ENCODE peak calls at places on chromosome 16, in ten cellular contexts. S, P, N, J, V, K, B, G, R and T are unnamed samples.

GRCh38 chr16:28609631-28610594 is at the start of gene SULT1A1:
- DNase-seq in S (peak), P (peak), N (peak), J (peak), V (peak), K (peak), B (no peak), G (peak), R (peak), T (peak)

GRCh38 chr16:22318690-22319358 is 21.6 kb downstream of the POLR3E start:
- DNase-seq in S (peak), P (peak), N (peak), J (peak), V (no peak), K (peak), B (peak), G (peak), R (peak), T (peak)

GRCh38 chr16:86089986-86090385 is 191.0 kb downstream of the IRF8 start:
- DNase-seq in S (no peak), P (peak), N (no peak), J (no peak), V (no peak), K (no peak), B (no peak), G (no peak), R (no peak), T (no peak)

GRCh38 chr16:31135535-31136286 is at the start of gene PRSS8:
- DNase-seq in S (peak), P (no peak), N (peak), J (peak), V (no peak), K (no peak), B (no peak), G (no peak), R (peak), T (no peak)

GRCh38 chr16:15961060-15961511 is 11.7 kb downstream of the ABCC1 start:
- DNase-seq in S (no peak), P (no peak), N (no peak), J (no peak), V (no peak), K (no peak), B (peak), G (no peak), R (no peak), T (no peak)

GRCh38 chr16:909281-910000 is 61.3 kb downstream of the LMF1 start:
- DNase-seq in S (no peak), P (no peak), N (no peak), J (no peak), V (no peak), K (no peak), B (no peak), G (no peak), R (no peak), T (no peak)

GRCh38 chr16:56708418-56708817 is 21.5 kb upstream of the NUP93 start:
- DNase-seq in S (no peak), P (no peak), N (no peak), J (no peak), V (no peak), K (no peak), B (peak), G (no peak), R (peak), T (no peak)

GRCh38 chr16:84166796-84167695 is 19.8 kb downstream of the TAF1C start:
- DNase-seq in S (no peak), P (peak), N (no peak), J (no peak), V (no peak), K (no peak), B (no peak), G (no peak), R (peak), T (no peak)

GRCh38 chr16:78140818-78141466 is 41.5 kb downstream of the WWOX start:
- DNase-seq in S (no peak), P (no peak), N (no peak), J (no peak), V (no peak), K (no peak), B (no peak), G (no peak), R (peak), T (no peak)

GRCh38 chr16:86117756-86118155 is 218.8 kb downstream of the IRF8 start:
- DNase-seq in S (no peak), P (no peak), N (no peak), J (no peak), V (no peak), K (peak), B (no peak), G (peak), R (no peak), T (no peak)

GRCh38 chr16:67101683-67102082 is 8.1 kb upstream of the PHAF1 start:
- DNase-seq in S (no peak), P (no peak), N (no peak), J (no peak), V (no peak), K (no peak), B (no peak), G (no peak), R (no peak), T (no peak)

GRCh38 chr16:64158941-64159588 is 962.8 kb downstream of the CDH11 start:
- DNase-seq in S (no peak), P (no peak), N (peak), J (no peak), V (no peak), K (no peak), B (no peak), G (no peak), R (no peak), T (no peak)

GRCh38 chr16:84925092-84925772 is 86.1 kb downstream of the ZDHHC7 start:
- DNase-seq in S (peak), P (peak), N (peak), J (peak), V (peak), K (peak), B (peak), G (peak), R (peak), T (peak)

GRCh38 chr16:937723-938122 is 33.1 kb downstream of the LMF1 start:
- DNase-seq in S (no peak), P (no peak), N (no peak), J (no peak), V (no peak), K (no peak), B (no peak), G (no peak), R (no peak), T (no peak)

GRCh38 chr16:71923941-71924690 is 28.8 kb downstream of the IST1 start:
- DNase-seq in S (no peak), P (no peak), N (no peak), J (no peak), V (no peak), K (no peak), B (no peak), G (peak), R (no peak), T (no peak)

GRCh38 chr16:85555549-85556455 is 57.3 kb upstream of the GSE1 start:
- DNase-seq in S (no peak), P (no peak), N (peak), J (peak), V (peak), K (peak), B (peak), G (peak), R (peak), T (no peak)

GRCh38 chr16:52861614-52862022 is 191.1 kb downstream of the CHD9NB start:
- DNase-seq in S (no peak), P (no peak), N (peak), J (peak), V (no peak), K (peak), B (no peak), G (peak), R (peak), T (peak)

GRCh38 chr16:2243031-2243528 is 6.8 kb downstream of the DNASE1L2 start:
- DNase-seq in S (no peak), P (no peak), N (no peak), J (no peak), V (no peak), K (no peak), B (no peak), G (no peak), R (peak), T (no peak)

GRCh38 chr16:56780646-56781045 is 50.7 kb downstream of the NUP93 start:
- DNase-seq in S (no peak), P (no peak), N (no peak), J (no peak), V (no peak), K (no peak), B (no peak), G (no peak), R (no peak), T (no peak)

GRCh38 chr16:87926246-87927194 is 9.8 kb downstream of the CA5A start:
- DNase-seq in S (no peak), P (peak), N (no peak), J (no peak), V (no peak), K (no peak), B (no peak), G (no peak), R (no peak), T (no peak)

GRCh38 chr16:83200005-83200779 is 573.4 kb downstream of the CDH13 start:
- DNase-seq in S (no peak), P (no peak), N (no peak), J (no peak), V (no peak), K (peak), B (no peak), G (peak), R (peak), T (no peak)

GRCh38 chr16:76956801-76957200 is 234.2 kb upstream of the MON1B start:
- DNase-seq in S (no peak), P (no peak), N (no peak), J (no peak), V (no peak), K (no peak), B (no peak), G (peak), R (no peak), T (no peak)

GRCh38 chr16:8924214-8924613 is 39.5 kb downstream of the USP7 start:
- DNase-seq in S (peak), P (no peak), N (no peak), J (peak), V (peak), K (no peak), B (no peak), G (no peak), R (no peak), T (no peak)

GRCh38 chr16:85573696-85574641 is 39.2 kb upstream of the GSE1 start:
- DNase-seq in S (no peak), P (no peak), N (peak), J (no peak), V (peak), K (peak), B (no peak), G (peak), R (no peak), T (peak)

GRCh38 chr16:57834936-57835335 is 32.6 kb upstream of the KIFC3 start:
- DNase-seq in S (no peak), P (no peak), N (no peak), J (no peak), V (no peak), K (no peak), B (no peak), G (peak), R (peak), T (no peak)
- H3K27ac ChIP-seq in S (no peak), P (no peak), N (no peak), J (no peak), V (no peak), K (no peak), B (no peak), G (no peak), R (no peak), T (no peak)

DNA sequence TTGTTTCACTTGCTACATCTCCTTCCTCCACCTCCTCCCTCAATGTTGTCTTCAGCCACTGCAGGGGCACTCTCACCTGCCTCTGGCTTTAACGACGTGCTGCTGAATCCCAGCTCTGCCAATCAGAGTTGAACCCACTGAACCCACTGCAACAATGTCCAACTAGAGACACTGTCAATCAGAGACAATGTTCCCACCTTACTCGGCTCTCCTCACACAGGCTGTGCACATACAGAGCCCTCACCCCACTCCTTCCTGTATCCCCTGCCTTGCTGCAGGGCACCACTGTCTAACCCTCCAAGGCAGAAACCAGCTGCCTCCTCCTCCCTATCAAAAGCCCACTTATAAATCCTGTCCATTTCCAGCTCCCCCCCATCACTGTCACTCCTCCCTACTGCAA is 58.7 kb downstream of the ANKRD11 start:
- DNase-seq in S (no peak), P (no peak), N (no peak), J (no peak), V (no peak), K (no peak), B (no peak), G (no peak), R (no peak), T (no peak)
- H3K27ac ChIP-seq in S (peak), P (peak), N (peak), J (peak), V (no peak), K (no peak), B (no peak), G (peak), R (peak), T (no peak)

GRCh38 chr16:27256861-27257260 is 11.7 kb downstream of the NSMCE1 start:
- DNase-seq in S (peak), P (no peak), N (no peak), J (no peak), V (no peak), K (no peak), B (no peak), G (no peak), R (no peak), T (no peak)

GRCh38 chr16:27254262-27254811 is 14.2 kb downstream of the NSMCE1 start:
- DNase-seq in S (peak), P (no peak), N (no peak), J (no peak), V (no peak), K (no peak), B (no peak), G (no peak), R (no peak), T (no peak)

GRCh38 chr16:27258241-27258734 is 10.3 kb downstream of the NSMCE1 start:
- DNase-seq in S (no peak), P (no peak), N (no peak), J (no peak), V (no peak), K (no peak), B (no peak), G (peak), R (no peak), T (no peak)

GRCh38 chr16:27259710-27260109 is 8.9 kb downstream of the NSMCE1 start:
- DNase-seq in S (no peak), P (no peak), N (no peak), J (no peak), V (no peak), K (no peak), B (no peak), G (no peak), R (no peak), T (no peak)

GRCh38 chr16:27257271-27257670 is 11.3 kb downstream of the NSMCE1 start:
- DNase-seq in S (peak), P (no peak), N (no peak), J (no peak), V (no peak), K (no peak), B (no peak), G (no peak), R (no peak), T (no peak)
- H3K27ac ChIP-seq in S (no peak), P (no peak), N (no peak), J (peak), V (no peak), K (peak), B (no peak), G (no peak), R (no peak), T (no peak)

GRCh38 chr16:11104168-11105037 is 151.6 kb downstream of the SOCS1 start:
- DNase-seq in S (no peak), P (no peak), N (no peak), J (no peak), V (no peak), K (no peak), B (no peak), G (no peak), R (no peak), T (no peak)
- H3K27ac ChIP-seq in S (peak), P (peak), N (peak), J (peak), V (no peak), K (no peak), B (no peak), G (no peak), R (no peak), T (peak)

DNA sequence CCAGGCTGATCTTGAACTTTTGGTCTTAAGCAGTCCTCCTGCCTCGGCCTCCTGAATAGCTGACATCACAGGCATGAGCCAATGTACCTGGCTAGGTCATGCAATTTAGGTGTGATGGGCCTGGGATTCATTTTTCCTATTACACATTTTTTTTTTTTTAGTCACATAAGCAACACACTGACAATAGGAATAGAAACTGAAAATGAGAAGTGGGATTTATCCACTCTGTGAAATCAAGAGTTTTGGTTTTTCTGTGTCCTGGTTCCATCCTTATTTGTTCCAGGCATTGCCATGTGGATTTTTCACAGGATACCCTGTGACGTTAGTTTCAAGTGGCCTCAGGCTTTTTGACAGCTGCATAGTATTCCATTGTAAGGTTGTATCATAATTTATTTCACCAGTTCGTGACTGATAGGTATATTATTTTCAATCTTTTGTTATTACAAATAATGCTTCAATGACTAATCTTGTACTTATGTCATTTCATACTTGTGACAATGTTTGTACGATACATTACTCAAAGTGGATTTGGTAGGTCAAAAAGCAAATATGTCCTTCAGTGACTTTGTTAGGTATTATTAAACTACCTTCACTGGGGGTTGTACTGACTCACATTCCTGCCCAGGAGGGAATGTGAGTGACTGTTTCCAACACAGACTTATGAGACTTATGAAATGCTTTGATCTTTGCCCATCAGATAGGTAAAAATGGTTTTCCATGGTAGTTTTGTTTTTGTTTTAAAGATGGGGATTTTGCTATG is 10.6 kb downstream of the ADCY7 start:
- DNase-seq in S (no peak), P (no peak), N (no peak), J (no peak), V (no peak), K (no peak), B (no peak), G (no peak), R (no peak), T (no peak)
- H3K27ac ChIP-seq in S (no peak), P (peak), N (no peak), J (peak), V (no peak), K (no peak), B (no peak), G (no peak), R (no peak), T (no peak)

DNA sequence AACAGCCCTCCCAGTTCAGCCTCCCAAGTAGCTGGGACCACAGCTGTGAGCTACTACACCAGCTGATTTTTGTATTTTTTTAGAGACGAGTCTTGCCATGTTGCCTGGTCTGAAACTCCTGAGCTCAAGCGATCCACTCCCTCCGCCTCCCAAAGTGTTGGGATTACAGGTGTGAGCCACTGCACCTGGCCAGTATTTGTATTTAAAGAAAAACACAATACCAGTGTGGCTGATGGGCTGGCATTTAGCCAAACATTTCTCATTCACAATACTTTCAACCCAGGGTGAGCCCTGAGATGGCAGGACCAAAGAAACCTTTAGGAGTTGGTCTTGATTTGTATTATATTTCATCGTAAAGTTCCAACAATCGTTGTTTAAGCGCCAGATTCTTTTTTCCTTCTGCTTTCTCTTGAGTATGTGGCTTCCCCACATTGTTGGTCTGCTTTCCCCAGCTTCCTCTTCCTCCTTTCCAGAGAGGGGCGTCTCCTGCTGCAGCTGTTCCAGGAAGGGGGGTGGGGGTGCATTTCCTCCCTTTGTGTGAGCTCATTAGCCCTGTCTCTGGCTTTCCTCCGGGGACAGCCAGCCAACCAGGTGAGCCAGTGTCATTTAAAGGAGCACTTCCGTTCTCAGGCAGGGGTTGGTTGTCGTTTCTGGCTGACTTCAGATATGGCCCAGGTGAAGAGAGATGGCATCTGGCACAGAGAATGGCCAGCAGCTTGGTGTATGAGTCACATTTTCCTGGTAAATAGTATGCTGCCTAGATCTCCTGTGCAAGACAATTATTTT is 79.9 kb downstream of the GPRC5B start:
- DNase-seq in S (peak), P (no peak), N (no peak), J (peak), V (peak), K (no peak), B (peak), G (peak), R (peak), T (peak)
- H3K27ac ChIP-seq in S (no peak), P (peak), N (no peak), J (peak), V (peak), K (no peak), B (no peak), G (no peak), R (peak), T (peak)

GRCh38 chr16:14428043-14428442 is 202.0 kb downstream of the PARN start:
- DNase-seq in S (no peak), P (no peak), N (no peak), J (no peak), V (no peak), K (no peak), B (no peak), G (no peak), R (no peak), T (no peak)
- H3K27ac ChIP-seq in S (no peak), P (no peak), N (no peak), J (no peak), V (peak), K (no peak), B (no peak), G (no peak), R (peak), T (no peak)

GRCh38 chr16:12259258-12259657 is 282.7 kb downstream of the SNX29 start:
- DNase-seq in S (no peak), P (no peak), N (no peak), J (no peak), V (no peak), K (no peak), B (no peak), G (no peak), R (no peak), T (no peak)
- H3K27ac ChIP-seq in S (no peak), P (no peak), N (no peak), J (no peak), V (no peak), K (no peak), B (no peak), G (no peak), R (no peak), T (no peak)

DNA sequence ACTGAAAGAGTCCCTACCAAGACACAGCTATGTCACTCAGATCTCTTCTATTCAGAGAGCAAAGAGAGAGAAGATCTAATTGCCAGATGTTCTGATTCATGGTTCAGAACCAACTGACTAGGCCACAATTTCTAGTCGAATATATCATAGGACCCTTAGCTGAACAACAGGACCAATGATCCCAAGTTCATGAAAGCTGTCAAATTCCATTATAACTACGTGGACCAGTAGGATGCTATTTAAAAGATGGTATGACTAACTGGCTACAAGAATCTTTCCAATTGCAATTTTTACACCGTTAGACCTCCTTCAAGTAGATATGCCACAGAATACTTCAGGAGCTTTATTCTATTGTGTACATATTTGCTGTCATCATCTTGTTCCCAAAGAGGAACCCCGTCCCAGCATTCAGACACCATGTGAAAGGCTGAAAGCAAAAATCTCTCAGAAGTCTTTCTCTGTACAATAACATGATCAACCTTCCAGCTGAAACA is 26.0 kb downstream of the DCUN1D3 start:
- DNase-seq in S (no peak), P (no peak), N (no peak), J (no peak), V (no peak), K (no peak), B (no peak), G (no peak), R (no peak), T (no peak)
- H3K27ac ChIP-seq in S (no peak), P (peak), N (peak), J (no peak), V (no peak), K (no peak), B (peak), G (no peak), R (no peak), T (no peak)